ENCODE peak calls at places on chromosomes 11 and 22, in seven cellular contexts. One of them, this sample, is unnamed.

GRCh38 chr11:57903441-57904123 is 120.1 kb upstream of the OR9Q1 start:
- DNase-seq in GM23248: peak
- DNase-seq in NCI-H1105 treated with DMSO at 0.1 percent for 48 hours: no peak
- DNase-seq in cerebellar cortex: no peak
- DNase-seq in IMR-90: peak
- DNase-seq in stimulated activated CD8-positive, alpha-beta memory T cell treated with anti-CD3 and anti-CD28 coated beads, Interleukin-4, amount 100 ng/mL, for 4 hours: no peak
- DNase-seq in activated T-cell treated with anti-CD3 and anti-CD28 coated beads for 1 hour: peak
- DNase-seq in this sample: peak

GRCh38 chr11:1546536-1547466 is 25.3 kb downstream of the DUSP8 start:
- DNase-seq in activated T-cell treated with anti-CD3 and anti-CD28 coated beads for 1 hour: peak
- DNase-seq in NCI-H1105 treated with DMSO at 0.1 percent for 48 hours: peak
- DNase-seq in cerebellar cortex: peak
- DNase-seq in stimulated activated CD8-positive, alpha-beta memory T cell treated with anti-CD3 and anti-CD28 coated beads, Interleukin-4, amount 100 ng/mL, for 4 hours: no peak
- DNase-seq in GM23248: peak
- DNase-seq in IMR-90: peak
- DNase-seq in this sample: peak

GRCh38 chr22:47260551-47260950 is 498.1 kb downstream of the TBC1D22A start:
- DNase-seq in IMR-90: no peak
- DNase-seq in activated T-cell treated with anti-CD3 and anti-CD28 coated beads for 1 hour: no peak
- DNase-seq in GM23248: no peak
- DNase-seq in cerebellar cortex: no peak
- DNase-seq in NCI-H1105 treated with DMSO at 0.1 percent for 48 hours: peak
- DNase-seq in stimulated activated CD8-positive, alpha-beta memory T cell treated with anti-CD3 and anti-CD28 coated beads, Interleukin-4, amount 100 ng/mL, for 4 hours: no peak
- DNase-seq in this sample: no peak

GRCh38 chr11:20112291-20113146 is 47.8 kb downstream of the DBX1 start:
- DNase-seq in stimulated activated CD8-positive, alpha-beta memory T cell treated with anti-CD3 and anti-CD28 coated beads, Interleukin-4, amount 100 ng/mL, for 4 hours: no peak
- DNase-seq in IMR-90: peak
- DNase-seq in cerebellar cortex: peak
- DNase-seq in NCI-H1105 treated with DMSO at 0.1 percent for 48 hours: no peak
- DNase-seq in GM23248: peak
- DNase-seq in activated T-cell treated with anti-CD3 and anti-CD28 coated beads for 1 hour: no peak
- DNase-seq in this sample: no peak

GRCh38 chr11:17750013-17750816 is 15.6 kb downstream of the KCNC1 start:
- DNase-seq in stimulated activated CD8-positive, alpha-beta memory T cell treated with anti-CD3 and anti-CD28 coated beads, Interleukin-4, amount 100 ng/mL, for 4 hours: no peak
- DNase-seq in activated T-cell treated with anti-CD3 and anti-CD28 coated beads for 1 hour: no peak
- DNase-seq in NCI-H1105 treated with DMSO at 0.1 percent for 48 hours: no peak
- DNase-seq in IMR-90: no peak
- DNase-seq in GM23248: no peak
- DNase-seq in cerebellar cortex: no peak
- DNase-seq in this sample: no peak

GRCh38 chr11:68043349-68044144 is 4.7 kb downstream of the TCIRG1 start:
- DNase-seq in NCI-H1105 treated with DMSO at 0.1 percent for 48 hours: no peak
- DNase-seq in GM23248: peak
- DNase-seq in IMR-90: peak
- DNase-seq in cerebellar cortex: no peak
- DNase-seq in stimulated activated CD8-positive, alpha-beta memory T cell treated with anti-CD3 and anti-CD28 coated beads, Interleukin-4, amount 100 ng/mL, for 4 hours: no peak
- DNase-seq in activated T-cell treated with anti-CD3 and anti-CD28 coated beads for 1 hour: no peak
- DNase-seq in this sample: no peak

GRCh38 chr11:30917859-30918478 is 331.8 kb upstream of the MPPED2 start:
- DNase-seq in cerebellar cortex: peak
- DNase-seq in stimulated activated CD8-positive, alpha-beta memory T cell treated with anti-CD3 and anti-CD28 coated beads, Interleukin-4, amount 100 ng/mL, for 4 hours: no peak
- DNase-seq in GM23248: peak
- DNase-seq in IMR-90: peak
- DNase-seq in activated T-cell treated with anti-CD3 and anti-CD28 coated beads for 1 hour: no peak
- DNase-seq in NCI-H1105 treated with DMSO at 0.1 percent for 48 hours: peak
- DNase-seq in this sample: no peak

GRCh38 chr11:119491753-119492455 is 68.9 kb upstream of the THY1 start:
- DNase-seq in cerebellar cortex: peak
- DNase-seq in IMR-90: peak
- DNase-seq in GM23248: peak
- DNase-seq in stimulated activated CD8-positive, alpha-beta memory T cell treated with anti-CD3 and anti-CD28 coated beads, Interleukin-4, amount 100 ng/mL, for 4 hours: no peak
- DNase-seq in activated T-cell treated with anti-CD3 and anti-CD28 coated beads for 1 hour: no peak
- DNase-seq in NCI-H1105 treated with DMSO at 0.1 percent for 48 hours: peak
- DNase-seq in this sample: no peak

GRCh38 chr11:5600374-5600851 is 4.0 kb downstream of the TRIM6 start:
- DNase-seq in activated T-cell treated with anti-CD3 and anti-CD28 coated beads for 1 hour: peak
- DNase-seq in cerebellar cortex: peak
- DNase-seq in IMR-90: peak
- DNase-seq in GM23248: peak
- DNase-seq in NCI-H1105 treated with DMSO at 0.1 percent for 48 hours: peak
- DNase-seq in stimulated activated CD8-positive, alpha-beta memory T cell treated with anti-CD3 and anti-CD28 coated beads, Interleukin-4, amount 100 ng/mL, for 4 hours: peak
- DNase-seq in this sample: peak

GRCh38 chr11:70727021-70727420 is 328.7 kb downstream of the CTTN start:
- DNase-seq in GM23248: no peak
- DNase-seq in NCI-H1105 treated with DMSO at 0.1 percent for 48 hours: no peak
- DNase-seq in activated T-cell treated with anti-CD3 and anti-CD28 coated beads for 1 hour: no peak
- DNase-seq in stimulated activated CD8-positive, alpha-beta memory T cell treated with anti-CD3 and anti-CD28 coated beads, Interleukin-4, amount 100 ng/mL, for 4 hours: no peak
- DNase-seq in IMR-90: no peak
- DNase-seq in cerebellar cortex: no peak
- DNase-seq in this sample: no peak

GRCh38 chr22:39097098-39098020 is at the start of gene APOBEC3H:
- DNase-seq in stimulated activated CD8-positive, alpha-beta memory T cell treated with anti-CD3 and anti-CD28 coated beads, Interleukin-4, amount 100 ng/mL, for 4 hours: no peak
- DNase-seq in GM23248: no peak
- DNase-seq in cerebellar cortex: peak
- DNase-seq in NCI-H1105 treated with DMSO at 0.1 percent for 48 hours: peak
- DNase-seq in activated T-cell treated with anti-CD3 and anti-CD28 coated beads for 1 hour: no peak
- DNase-seq in IMR-90: no peak
- DNase-seq in this sample: no peak

GRCh38 chr11:79263001-79263400 is 177.8 kb downstream of the TENM4 start:
- DNase-seq in cerebellar cortex: peak
- DNase-seq in activated T-cell treated with anti-CD3 and anti-CD28 coated beads for 1 hour: no peak
- DNase-seq in IMR-90: peak
- DNase-seq in stimulated activated CD8-positive, alpha-beta memory T cell treated with anti-CD3 and anti-CD28 coated beads, Interleukin-4, amount 100 ng/mL, for 4 hours: no peak
- DNase-seq in NCI-H1105 treated with DMSO at 0.1 percent for 48 hours: peak
- DNase-seq in GM23248: no peak
- DNase-seq in this sample: no peak

GRCh38 chr11:134418119-134418840 is 6.2 kb upstream of the B3GAT1 start:
- DNase-seq in activated T-cell treated with anti-CD3 and anti-CD28 coated beads for 1 hour: no peak
- DNase-seq in IMR-90: peak
- DNase-seq in GM23248: peak
- DNase-seq in NCI-H1105 treated with DMSO at 0.1 percent for 48 hours: no peak
- DNase-seq in cerebellar cortex: no peak
- DNase-seq in stimulated activated CD8-positive, alpha-beta memory T cell treated with anti-CD3 and anti-CD28 coated beads, Interleukin-4, amount 100 ng/mL, for 4 hours: no peak
- DNase-seq in this sample: no peak

GRCh38 chr22:42176271-42176670 is 45.7 kb upstream of the CYP2D6 start:
- DNase-seq in NCI-H1105 treated with DMSO at 0.1 percent for 48 hours: no peak
- DNase-seq in GM23248: no peak
- DNase-seq in stimulated activated CD8-positive, alpha-beta memory T cell treated with anti-CD3 and anti-CD28 coated beads, Interleukin-4, amount 100 ng/mL, for 4 hours: no peak
- DNase-seq in cerebellar cortex: no peak
- DNase-seq in IMR-90: no peak
- DNase-seq in activated T-cell treated with anti-CD3 and anti-CD28 coated beads for 1 hour: no peak
- DNase-seq in this sample: no peak

GRCh38 chr22:43845981-43846380 is 16.3 kb downstream of the SULT4A1 start:
- DNase-seq in GM23248: no peak
- DNase-seq in IMR-90: no peak
- DNase-seq in cerebellar cortex: no peak
- DNase-seq in stimulated activated CD8-positive, alpha-beta memory T cell treated with anti-CD3 and anti-CD28 coated beads, Interleukin-4, amount 100 ng/mL, for 4 hours: no peak
- DNase-seq in activated T-cell treated with anti-CD3 and anti-CD28 coated beads for 1 hour: no peak
- DNase-seq in NCI-H1105 treated with DMSO at 0.1 percent for 48 hours: no peak
- DNase-seq in this sample: no peak

GRCh38 chr11:42770444-42771065 is 541.2 kb upstream of the API5 start:
- DNase-seq in cerebellar cortex: peak
- DNase-seq in stimulated activated CD8-positive, alpha-beta memory T cell treated with anti-CD3 and anti-CD28 coated beads, Interleukin-4, amount 100 ng/mL, for 4 hours: no peak
- DNase-seq in IMR-90: no peak
- DNase-seq in GM23248: peak
- DNase-seq in NCI-H1105 treated with DMSO at 0.1 percent for 48 hours: peak
- DNase-seq in activated T-cell treated with anti-CD3 and anti-CD28 coated beads for 1 hour: no peak
- DNase-seq in this sample: no peak

GRCh38 chr11:69479591-69480271 is 1.7 kb upstream of the LINC01488 start:
- DNase-seq in activated T-cell treated with anti-CD3 and anti-CD28 coated beads for 1 hour: no peak
- DNase-seq in cerebellar cortex: no peak
- DNase-seq in NCI-H1105 treated with DMSO at 0.1 percent for 48 hours: no peak
- DNase-seq in IMR-90: no peak
- DNase-seq in GM23248: peak
- DNase-seq in stimulated activated CD8-positive, alpha-beta memory T cell treated with anti-CD3 and anti-CD28 coated beads, Interleukin-4, amount 100 ng/mL, for 4 hours: no peak
- DNase-seq in this sample: no peak

GRCh38 chr11:130814440-130815073 is 101.7 kb downstream of the SNX19 start:
- DNase-seq in activated T-cell treated with anti-CD3 and anti-CD28 coated beads for 1 hour: no peak
- DNase-seq in IMR-90: no peak
- DNase-seq in NCI-H1105 treated with DMSO at 0.1 percent for 48 hours: no peak
- DNase-seq in cerebellar cortex: no peak
- DNase-seq in stimulated activated CD8-positive, alpha-beta memory T cell treated with anti-CD3 and anti-CD28 coated beads, Interleukin-4, amount 100 ng/mL, for 4 hours: no peak
- DNase-seq in GM23248: no peak
- DNase-seq in this sample: no peak